ENCODE peak calls at places on chromosomes 6 and 20, in five cellular contexts. One of them, this sample, is unnamed.

GRCh38 chr6:128882991-128883571 is at the start of gene LAMA2:
- DNase-seq in fibroblast of the aortic adventitia: peak
- DNase-seq in sigmoid colon: peak
- DNase-seq in heart right ventricle: peak
- DNase-seq in HFF-Myc: peak
- DNase-seq in this sample: peak

GRCh38 chr6:12012566-12013367 is 655 bp downstream of the HIVEP1 start:
- DNase-seq in fibroblast of the aortic adventitia: peak
- DNase-seq in sigmoid colon: peak
- DNase-seq in heart right ventricle: peak
- DNase-seq in HFF-Myc: peak
- DNase-seq in this sample: peak

GRCh38 chr6:11609324-11610071 is 71.9 kb downstream of the TMEM170B start:
- DNase-seq in fibroblast of the aortic adventitia: peak
- DNase-seq in sigmoid colon: no peak
- DNase-seq in heart right ventricle: peak
- DNase-seq in HFF-Myc: no peak
- DNase-seq in this sample: peak

GRCh38 chr6:52231411-52232127 is 12.7 kb downstream of the IL17F start:
- DNase-seq in fibroblast of the aortic adventitia: no peak
- DNase-seq in sigmoid colon: no peak
- DNase-seq in heart right ventricle: no peak
- DNase-seq in HFF-Myc: no peak
- DNase-seq in this sample: no peak

GRCh38 chr20:63501818-63502670 is 3.2 kb upstream of the EEF1A2 start:
- DNase-seq in fibroblast of the aortic adventitia: no peak
- DNase-seq in sigmoid colon: peak
- DNase-seq in heart right ventricle: peak
- DNase-seq in HFF-Myc: no peak
- DNase-seq in this sample: no peak

GRCh38 chr6:125824946-125825786 is 34.4 kb downstream of the NCOA7 start:
- DNase-seq in fibroblast of the aortic adventitia: no peak
- DNase-seq in sigmoid colon: no peak
- DNase-seq in heart right ventricle: no peak
- DNase-seq in HFF-Myc: no peak
- DNase-seq in this sample: no peak

GRCh38 chr6:89311853-89312531 is 3.1 kb downstream of the GABRR2 start:
- DNase-seq in fibroblast of the aortic adventitia: peak
- DNase-seq in sigmoid colon: peak
- DNase-seq in heart right ventricle: peak
- DNase-seq in HFF-Myc: peak
- DNase-seq in this sample: peak

GRCh38 chr6:33147807-33148666 is 44.2 kb downstream of the COL11A2 start:
- DNase-seq in fibroblast of the aortic adventitia: peak
- DNase-seq in sigmoid colon: no peak
- DNase-seq in heart right ventricle: no peak
- DNase-seq in HFF-Myc: peak
- DNase-seq in this sample: peak

GRCh38 chr6:26555505-26556262 is 17.5 kb downstream of the HMGN4 start:
- DNase-seq in fibroblast of the aortic adventitia: no peak
- DNase-seq in sigmoid colon: no peak
- DNase-seq in heart right ventricle: no peak
- DNase-seq in HFF-Myc: no peak
- DNase-seq in this sample: no peak

GRCh38 chr6:108570518-108570917 is 9.8 kb downstream of the FOXO3 start:
- DNase-seq in fibroblast of the aortic adventitia: no peak
- DNase-seq in sigmoid colon: no peak
- DNase-seq in heart right ventricle: no peak
- DNase-seq in HFF-Myc: no peak
- DNase-seq in this sample: no peak
- TF ChIP-seq CTCF in fibroblast of the aortic adventitia: no peak
- TF ChIP-seq CTCF in sigmoid colon: no peak
- TF ChIP-seq CTCF in heart right ventricle: no peak
- TF ChIP-seq CTCF in HFF-Myc: peak
- TF ChIP-seq CTCF in this sample: no peak

GRCh38 chr6:31179896-31180295 is 9.4 kb upstream of the POU5F1 start:
- DNase-seq in fibroblast of the aortic adventitia: no peak
- DNase-seq in sigmoid colon: no peak
- DNase-seq in heart right ventricle: no peak
- DNase-seq in HFF-Myc: no peak
- DNase-seq in this sample: no peak
- H3K4me3 ChIP-seq in fibroblast of the aortic adventitia: peak
- H3K4me3 ChIP-seq in sigmoid colon: no peak
- H3K4me3 ChIP-seq in heart right ventricle: no peak
- H3K4me3 ChIP-seq in HFF-Myc: no peak
- H3K4me3 ChIP-seq in this sample: peak

DNA sequence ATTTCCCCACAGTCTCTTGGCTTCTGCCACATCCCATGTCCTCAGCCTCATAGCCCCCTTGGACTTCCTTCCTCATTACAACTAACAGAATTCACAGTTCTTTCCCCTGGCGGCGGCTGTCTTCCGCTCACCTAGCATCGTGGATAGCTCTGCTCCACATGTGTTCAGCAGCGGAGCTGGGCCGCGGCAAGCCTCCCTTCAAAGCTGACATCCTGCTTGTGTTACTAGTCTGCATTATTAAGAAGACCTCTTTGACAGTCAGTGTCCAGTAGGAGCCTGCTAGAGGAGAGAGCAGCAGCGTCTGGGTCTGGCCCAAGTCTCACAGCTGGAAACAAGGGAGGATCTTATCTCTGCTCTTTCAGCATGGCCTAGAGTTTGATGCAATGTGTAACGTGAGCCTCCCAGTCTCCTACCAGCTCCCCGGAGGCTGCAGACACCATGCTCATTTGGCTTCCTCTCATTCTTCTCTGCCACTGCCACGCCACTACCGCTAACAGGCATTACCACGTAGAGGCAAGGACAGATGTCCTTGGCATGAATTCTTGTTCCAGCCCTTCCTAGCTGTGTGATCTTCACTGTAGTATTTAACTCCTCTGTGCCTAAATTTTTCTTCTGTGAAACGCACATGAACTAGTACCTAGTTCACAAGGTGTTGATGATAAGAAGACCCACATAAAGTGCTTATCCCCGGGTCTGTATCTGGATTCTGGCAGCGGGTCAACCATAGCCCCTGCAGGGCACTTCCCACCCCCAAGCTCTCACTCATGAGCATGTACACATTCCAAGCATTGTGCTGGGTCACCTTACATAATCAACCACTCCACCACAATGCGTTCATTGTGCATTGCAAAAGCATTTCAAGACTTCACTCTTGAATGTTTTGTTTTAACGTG is 107.1 kb upstream of the BACH2 start:
- DNase-seq in fibroblast of the aortic adventitia: peak
- DNase-seq in sigmoid colon: no peak
- DNase-seq in heart right ventricle: no peak
- DNase-seq in HFF-Myc: peak
- DNase-seq in this sample: peak
- TF ChIP-seq CTCF in fibroblast of the aortic adventitia: no peak
- TF ChIP-seq CTCF in sigmoid colon: no peak
- TF ChIP-seq CTCF in heart right ventricle: no peak
- TF ChIP-seq CTCF in HFF-Myc: no peak
- TF ChIP-seq CTCF in this sample: no peak

DNA sequence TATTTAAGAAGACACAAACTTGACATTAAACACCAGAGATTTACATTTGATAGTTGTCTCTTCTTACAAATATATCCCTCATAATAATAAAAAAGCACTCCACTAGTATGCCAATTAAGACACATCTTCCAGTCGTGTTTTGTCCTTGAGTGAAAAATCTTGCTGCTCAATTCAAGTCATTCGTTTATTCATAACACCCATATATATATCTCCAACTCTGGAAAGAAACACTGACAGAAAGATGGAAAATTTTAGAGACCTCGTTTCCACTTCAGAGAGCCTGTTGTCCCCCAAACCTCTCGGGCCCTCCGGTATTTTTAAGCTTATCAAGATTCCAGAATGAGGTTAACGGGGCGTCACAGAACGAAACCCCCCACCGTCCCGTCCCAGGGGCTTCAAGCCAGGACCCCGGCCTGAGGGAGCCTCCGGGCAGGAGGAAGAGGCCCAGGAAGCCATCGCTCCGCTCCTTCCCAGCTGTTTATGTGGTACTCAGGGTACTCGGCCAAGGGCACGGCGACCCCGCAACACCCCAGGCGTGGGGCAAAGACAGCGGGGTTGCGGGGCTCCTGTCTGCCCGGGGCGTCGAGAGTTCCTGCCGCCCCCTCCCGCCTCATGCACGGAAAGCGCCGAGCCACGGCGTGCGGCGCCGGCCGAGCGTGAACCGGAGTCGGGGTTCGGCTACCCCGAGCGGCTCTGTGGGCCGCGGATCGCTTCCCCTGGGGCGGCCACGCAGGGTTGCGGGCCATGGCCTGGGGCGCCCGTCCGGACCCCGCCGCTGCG is 635 bp upstream of the SNX9 start:
- DNase-seq in fibroblast of the aortic adventitia: no peak
- DNase-seq in sigmoid colon: no peak
- DNase-seq in heart right ventricle: peak
- DNase-seq in HFF-Myc: no peak
- DNase-seq in this sample: no peak
- H3K4me3 ChIP-seq in fibroblast of the aortic adventitia: peak
- H3K4me3 ChIP-seq in sigmoid colon: peak
- H3K4me3 ChIP-seq in heart right ventricle: peak
- H3K4me3 ChIP-seq in HFF-Myc: peak
- H3K4me3 ChIP-seq in this sample: peak

DNA sequence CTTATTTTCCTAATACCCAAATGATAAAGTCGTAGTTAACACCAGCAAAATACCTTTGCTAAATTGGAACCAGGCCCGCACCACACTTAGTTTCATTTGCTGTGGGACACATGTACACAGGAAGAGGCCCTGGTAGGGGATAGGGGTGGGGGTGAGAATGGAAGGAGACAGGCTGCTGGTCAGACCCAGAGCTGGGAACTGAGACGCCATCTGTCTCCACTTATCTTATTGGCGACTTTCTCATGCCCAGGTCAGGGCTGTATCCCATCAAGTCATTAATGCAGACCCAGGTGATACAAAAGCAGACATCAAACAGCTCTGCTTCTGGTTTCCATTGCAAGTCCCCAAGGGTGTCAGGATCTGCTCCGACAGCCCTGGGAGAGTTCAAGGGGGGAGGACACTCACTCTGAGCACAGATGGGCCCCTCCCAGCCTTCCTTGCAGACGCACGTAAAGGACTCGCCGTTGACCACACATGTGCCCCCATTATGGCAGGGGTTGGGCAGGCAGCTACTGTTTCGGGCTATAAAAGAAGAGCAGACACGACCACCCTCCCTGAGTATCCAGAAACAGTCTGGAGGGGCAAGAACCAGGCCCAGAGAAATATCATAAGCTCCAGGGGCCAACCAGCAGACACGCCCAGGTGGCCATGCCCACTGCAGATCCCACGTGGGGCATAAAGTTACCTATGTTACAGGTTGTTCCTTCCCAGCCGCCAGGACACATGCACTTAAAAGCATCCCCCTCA is 29.2 kb downstream of the JAG1 start:
- DNase-seq in fibroblast of the aortic adventitia: no peak
- DNase-seq in sigmoid colon: no peak
- DNase-seq in heart right ventricle: no peak
- DNase-seq in HFF-Myc: no peak
- DNase-seq in this sample: no peak
- TF ChIP-seq CTCF in fibroblast of the aortic adventitia: no peak
- TF ChIP-seq CTCF in sigmoid colon: no peak
- TF ChIP-seq CTCF in heart right ventricle: no peak
- TF ChIP-seq CTCF in HFF-Myc: no peak
- TF ChIP-seq CTCF in this sample: no peak

This sample was measured in fibroblast of pulmonary artery.